ENCODE peak calls at places on chromosomes 4 and X, in seven cellular contexts. O is keratinocyte; K is stomach; G is AG04450; I is effector memory CD4-positive, alpha-beta T cell; U is psoas muscle; D is body of pancreas. H is an unnamed sample. For H3K9me3, the result is how much of the 10 kb centered on the place peaks cover.

GRCh38 chr4:87882321-87882720 is 49.6 kb downstream of the MEPE start:
- DNase-seq in I (no peak), K (no peak), U (no peak), O (no peak), D (no peak), G (no peak), H (no peak)

GRCh38 chr4:17544831-17545234 is 29.9 kb downstream of the CLRN2 start:
- DNase-seq in I (no peak), G (no peak), O (no peak), D (no peak), K (peak), U (no peak), H (no peak)

GRCh38 chr4:183118585-183118984 is 19.5 kb downstream of the WWC2 start:
- DNase-seq in O (no peak), I (no peak), U (no peak), G (peak), D (no peak), K (no peak), H (no peak)

GRCh38 chr4:153143527-153144348 is 60.5 kb upstream of the TRIM2 start:
- DNase-seq in O (no peak), D (peak), U (no peak), K (peak), I (no peak), G (no peak), H (no peak)

GRCh38 chrX:152932144-152932543 is 34.3 kb downstream of the ZNF185 start:
- DNase-seq in D (no peak), G (no peak), K (no peak), I (no peak), U (no peak), O (no peak), H (no peak)

GRCh38 chrX:49165901-49166881 is 3.6 kb downstream of the MAGIX start:
- DNase-seq in I (peak), O (peak), G (no peak), D (peak), K (peak), U (peak), H (peak)

GRCh38 chr4:101707596-101707995 is 82.9 kb upstream of the BANK1 start:
- DNase-seq in U (no peak), I (no peak), D (no peak), K (no peak), G (no peak), O (no peak), H (no peak)

GRCh38 chrX:72305286-72306084 is at the start of gene CITED1:
- DNase-seq in I (peak), D (peak), U (no peak), O (no peak), G (no peak), K (no peak), H (peak)

GRCh38 chr4:153934689-153935017 is 145.8 kb upstream of the SFRP2 start:
- DNase-seq in O (no peak), U (no peak), G (no peak), D (no peak), K (no peak), I (no peak), H (no peak)

GRCh38 chrX:63918611-63919010 is 133.6 kb upstream of the ARHGEF9 start:
- DNase-seq in D (no peak), I (no peak), O (no peak), K (no peak), G (no peak), U (no peak), H (no peak)

GRCh38 chrX:63919081-63919480 is 134.1 kb upstream of the ARHGEF9 start:
- DNase-seq in G (no peak), D (no peak), O (peak), U (no peak), K (no peak), I (no peak), H (no peak)

GRCh38 chrX:63922221-63922620 is 137.2 kb upstream of the ARHGEF9 start:
- DNase-seq in K (no peak), I (no peak), G (no peak), U (no peak), D (no peak), O (no peak), H (no peak)

GRCh38 chrX:63917296-63917695 is 132.3 kb upstream of the ARHGEF9 start:
- DNase-seq in O (no peak), I (no peak), U (no peak), K (no peak), G (no peak), D (no peak), H (no peak)

GRCh38 chrX:63920875-63921274 is 135.9 kb upstream of the ARHGEF9 start:
- DNase-seq in D (no peak), G (no peak), U (no peak), O (no peak), I (no peak), K (no peak), H (no peak)
- H3K9me3 ChIP-seq in D (under half), G (under half), U (under half), O (under half), I (under half), K (under half), H (under half)

DNA sequence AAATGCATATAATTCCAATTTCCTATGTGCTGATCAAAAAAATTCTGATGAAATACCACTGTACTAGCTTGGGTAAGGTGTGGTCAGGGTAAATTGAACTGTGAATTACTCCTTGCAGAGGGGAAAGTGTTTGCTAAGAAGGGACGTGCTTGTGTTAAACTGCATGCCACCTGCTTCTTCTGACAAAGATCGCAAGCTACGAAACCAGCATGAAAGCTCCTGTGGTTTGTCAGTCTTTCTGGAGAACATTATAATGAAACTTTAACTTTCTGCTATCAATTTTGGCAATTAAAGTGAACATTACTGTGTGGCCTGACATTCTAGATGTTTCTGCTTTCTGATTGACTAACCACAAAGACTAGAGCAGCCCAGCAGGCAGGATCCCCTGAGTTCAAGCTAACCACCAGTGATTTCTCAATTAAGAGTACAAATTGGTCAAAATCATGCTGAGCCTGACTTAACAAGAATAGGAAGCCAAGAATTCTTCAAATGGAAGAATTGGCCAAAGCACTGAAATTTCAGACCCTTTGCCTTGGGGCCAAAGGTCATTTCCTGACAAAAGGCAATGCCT is 239.0 kb downstream of the SLITRK2 start:
- DNase-seq in D (no peak), O (no peak), G (no peak), I (no peak), U (no peak), K (no peak), H (no peak)
- H3K9me3 ChIP-seq in D (under half), O (under half), G (under half), I (under half), U (under half), K (under half), H (under half)

GRCh38 chr4:186717556-186717955 is 6.1 kb downstream of the FAT1 start:
- DNase-seq in I (no peak), O (no peak), D (no peak), K (no peak), G (no peak), U (no peak), H (no peak)
- H3K9me3 ChIP-seq in I (under half), O (under half), D (under half), K (under half), G (under half), U (under half), H (under half)

DNA sequence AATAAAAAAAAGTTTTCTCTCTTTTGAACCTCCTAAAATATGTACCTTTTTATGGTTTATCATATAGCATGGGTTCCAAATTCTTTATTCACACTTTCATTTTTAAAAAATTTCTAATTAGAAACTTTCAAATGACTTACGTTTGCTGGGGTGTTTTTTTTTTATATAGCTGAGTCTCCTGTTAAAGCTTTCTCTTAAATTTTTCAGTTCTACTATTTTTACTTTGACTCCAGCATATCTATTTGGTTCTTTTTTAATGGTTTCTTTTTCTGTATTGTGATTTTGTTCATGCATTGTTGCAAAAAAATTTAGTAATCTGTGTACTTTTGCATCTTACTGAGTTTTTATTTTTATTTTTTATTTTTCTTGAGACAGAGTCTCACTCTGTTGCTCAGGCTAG is 22.3 kb downstream of the ZNF718 start:
- DNase-seq in O (no peak), K (no peak), D (no peak), I (no peak), G (no peak), U (no peak), H (no peak)
- H3K9me3 ChIP-seq in O (under half), K (half or more), D (half or more), I (under half), G (under half), U (half or more), H (under half)

GRCh38 chr4:151841107-151841506 is 80.3 kb upstream of the GATB start:
- DNase-seq in O (no peak), G (no peak), U (no peak), I (no peak), D (no peak), K (no peak), H (no peak)

GRCh38 chr4:151842430-151843079 is 81.7 kb upstream of the GATB start:
- DNase-seq in D (no peak), K (no peak), G (no peak), U (no peak), I (no peak), O (no peak), H (no peak)
- H3K9me3 ChIP-seq in D (under half), K (under half), G (under half), U (under half), I (under half), O (under half), H (under half)

GRCh38 chrX:68719181-68719903 is 71.9 kb downstream of the STARD8 start:
- DNase-seq in K (peak), O (no peak), D (no peak), I (no peak), G (no peak), U (peak), H (no peak)

GRCh38 chrX:68719904-68720614 is 72.6 kb downstream of the STARD8 start:
- DNase-seq in O (no peak), D (no peak), I (no peak), G (no peak), U (peak), K (peak), H (no peak)

GRCh38 chrX:68717196-68717595 is 69.7 kb downstream of the STARD8 start:
- DNase-seq in U (no peak), D (no peak), K (peak), G (no peak), O (no peak), I (no peak), H (no peak)

GRCh38 chrX:68717663-68718442 is 70.4 kb downstream of the STARD8 start:
- DNase-seq in U (peak), O (no peak), G (no peak), I (no peak), K (peak), D (no peak), H (no peak)

GRCh38 chrX:68718443-68718820 is 71.0 kb downstream of the STARD8 start:
- DNase-seq in D (no peak), U (peak), K (peak), G (no peak), I (no peak), O (no peak), H (no peak)
- H3K9me3 ChIP-seq in D (under half), U (under half), K (under half), G (under half), I (under half), O (under half), H (under half)

GRCh38 chr4:173666-174314 is 49.5 kb downstream of the ZNF718 start:
- DNase-seq in G (no peak), K (no peak), D (no peak), I (no peak), O (no peak), U (no peak), H (no peak)
- H3K9me3 ChIP-seq in G (under half), K (half or more), D (half or more), I (half or more), O (under half), U (half or more), H (under half)

DNA sequence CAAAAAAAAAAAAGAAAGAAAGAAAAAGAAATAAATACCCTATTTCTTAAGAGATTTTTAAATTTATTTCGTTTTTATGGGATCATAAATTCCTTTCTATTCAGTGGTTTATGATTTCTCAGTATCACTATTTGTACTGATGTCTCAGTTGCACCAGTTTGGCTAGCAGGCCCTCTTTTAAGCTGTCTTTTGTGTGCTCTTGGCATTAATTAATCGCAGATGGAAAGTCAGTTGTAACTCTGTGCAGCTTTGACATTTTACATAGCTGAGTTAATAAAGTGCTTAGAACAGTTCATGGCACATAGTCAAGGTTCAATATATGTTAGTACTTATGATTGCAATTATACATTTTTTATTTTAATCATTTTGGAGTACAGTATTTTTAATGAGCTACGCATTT is 123.7 kb upstream of the NUDT6 start:
- DNase-seq in O (no peak), I (no peak), U (no peak), K (no peak), D (no peak), G (no peak), H (no peak)
- H3K9me3 ChIP-seq in O (under half), I (under half), U (under half), K (under half), D (under half), G (under half), H (under half)

DNA sequence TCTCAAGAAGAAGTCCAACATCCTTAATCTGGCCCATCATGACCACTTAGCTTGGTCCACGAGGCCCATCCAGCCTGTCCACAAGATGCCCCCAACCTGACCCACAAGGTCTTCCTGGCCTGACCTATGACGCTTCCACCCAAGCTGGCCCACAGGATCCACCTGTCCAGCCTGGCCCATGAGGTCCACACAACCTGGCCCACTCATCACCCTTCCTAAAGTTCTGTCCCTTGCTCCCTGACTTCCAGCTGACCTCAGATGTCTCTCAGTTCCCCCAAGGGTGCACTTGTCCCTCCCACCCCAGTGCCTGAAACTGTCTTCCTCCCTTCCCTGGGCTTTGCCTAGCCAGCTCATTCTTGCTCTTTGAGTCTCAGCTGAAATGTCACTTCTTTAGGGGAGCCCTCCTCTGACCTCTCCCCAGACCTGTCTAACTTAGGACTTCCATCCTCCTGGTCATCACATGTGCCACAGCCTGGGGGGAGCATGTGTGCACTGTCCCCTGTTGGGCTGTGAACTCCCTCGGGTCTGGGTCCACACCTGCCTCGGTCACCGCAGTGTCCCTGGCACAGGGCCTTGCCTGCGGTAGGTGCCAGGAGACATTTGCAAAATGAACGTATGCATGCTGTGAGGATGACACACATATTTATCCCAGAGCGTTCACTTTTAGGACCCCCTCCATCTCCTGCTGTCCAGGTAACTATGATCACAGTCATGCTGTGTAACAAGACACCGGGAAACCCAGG is 61.7 kb downstream of the EVC start:
- DNase-seq in U (no peak), G (no peak), I (no peak), D (no peak), O (no peak), K (no peak), H (no peak)
- H3K9me3 ChIP-seq in U (under half), G (under half), I (under half), D (under half), O (under half), K (under half), H (under half)